ENCODE peak calls at places on chromosomes 13 and 19, in six cellular contexts. B is activated naive CD8-positive, alpha-beta T cell treated with anti-CD3 and anti-CD28 coated beads for 36 hours; D is caudate nucleus; T is NCI-H1105; W is GM13976; A is neuronal stem cell. L is an unnamed sample.

GRCh38 chr13:31794452-31794851 is 55.1 kb downstream of the RXFP2 start:
- DNase-seq in W (no peak), B (no peak), T (no peak), D (no peak), A (no peak), L (no peak)

GRCh38 chr19:4206818-4207484 is 22.4 kb upstream of the EBI3 start:
- DNase-seq in B (no peak), T (no peak), A (no peak), W (no peak), D (no peak), L (peak)

GRCh38 chr13:106471957-106472543 is 63.4 kb downstream of the EFNB2 start:
- DNase-seq in D (no peak), T (no peak), W (no peak), A (peak), B (no peak), L (peak)

GRCh38 chr19:19134687-19135158 is 3.6 kb downstream of the TMEM161A start:
- DNase-seq in A (no peak), B (peak), D (no peak), W (no peak), T (no peak), L (peak)

GRCh38 chr13:27405521-27406134 is 18.8 kb upstream of the GTF3A start:
- DNase-seq in T (no peak), D (no peak), W (no peak), B (no peak), A (no peak), L (no peak)

GRCh38 chr19:48490980-48491792 is 20.4 kb downstream of the LMTK3 start:
- DNase-seq in D (no peak), W (peak), T (peak), A (no peak), B (peak), L (peak)

GRCh38 chr13:23160241-23161175 is 20.3 kb upstream of the SGCG start:
- DNase-seq in W (no peak), T (no peak), A (peak), B (no peak), D (no peak), L (peak)

GRCh38 chr13:113837554-113838355 is 26.1 kb downstream of the GAS6 start:
- DNase-seq in W (no peak), A (no peak), T (no peak), D (peak), B (no peak), L (no peak)

GRCh38 chr19:12647490-12648071 is 19.0 kb downstream of the MAN2B1 start:
- DNase-seq in W (peak), D (peak), B (peak), A (no peak), T (peak), L (peak)

GRCh38 chr13:113489549-113490495 is 689 bp downstream of the DCUN1D2 start:
- DNase-seq in B (peak), T (peak), D (peak), W (peak), A (peak), L (peak)

GRCh38 chr19:40751065-40751923 is at the start of gene SNRPA:
- DNase-seq in T (peak), W (peak), A (peak), D (peak), B (peak), L (peak)

GRCh38 chr13:20825476-20825875 is 51.7 kb upstream of the EEF1AKMT1 start:
- DNase-seq in B (no peak), W (no peak), A (no peak), D (no peak), T (peak), L (no peak)

GRCh38 chr13:71460179-71460578 is 406.8 kb downstream of the DACH1 start:
- DNase-seq in D (no peak), W (no peak), B (no peak), T (no peak), A (no peak), L (no peak)

GRCh38 chr13:72072223-72072622 is 205.2 kb upstream of the DACH1 start:
- DNase-seq in A (no peak), T (no peak), B (no peak), D (no peak), W (no peak), L (no peak)

GRCh38 chr19:39465956-39466747 is 14.5 kb upstream of the TIMM50 start:
- DNase-seq in B (no peak), W (no peak), A (no peak), D (no peak), T (no peak), L (no peak)

GRCh38 chr13:107799001-107799400 is 416.3 kb downstream of the LIG4 start:
- DNase-seq in T (no peak), A (no peak), D (no peak), B (no peak), W (no peak), L (no peak)

GRCh38 chr13:47158583-47158982 is 261.7 kb upstream of the HTR2A start:
- DNase-seq in W (no peak), A (no peak), T (no peak), B (no peak), D (no peak), L (no peak)